ENCODE peak calls at places on chromosomes 3 and 15, in seven cellular contexts. I, W, S, C, T, G and X are unnamed samples. For H3K27me3, the result is how much of the 10 kb centered on the place peaks cover.

GRCh38 chr15:77654975-77655374 is 22.3 kb upstream of the LINGO1 start:
- DNase-seq in I (no peak), W (no peak), S (no peak), C (peak), T (no peak), G (no peak), X (no peak)

GRCh38 chr3:75951941-75952340 is 166.6 kb upstream of the ZNF717 start:
- DNase-seq in I (no peak), W (no peak), S (no peak), C (no peak), T (no peak), G (no peak), X (no peak)

GRCh38 chr3:77815467-77815866 is 775.6 kb downstream of the ROBO2 start:
- DNase-seq in I (no peak), W (no peak), S (no peak), C (peak), T (no peak), G (no peak), X (no peak)

GRCh38 chr3:126194713-126195305 is 14.4 kb upstream of the ALDH1L1 start:
- DNase-seq in I (peak), W (no peak), S (no peak), C (no peak), T (no peak), G (no peak), X (no peak)

GRCh38 chr3:98519351-98519750 is 3.4 kb downstream of the CLDND1 start:
- DNase-seq in I (no peak), W (no peak), S (no peak), C (no peak), T (no peak), G (no peak), X (no peak)

GRCh38 chr3:106068795-106069194 is 200.0 kb upstream of the CBLB start:
- DNase-seq in I (no peak), W (peak), S (no peak), C (no peak), T (no peak), G (no peak), X (no peak)

GRCh38 chr3:168884353-168884903 is 779.1 kb downstream of the MECOM start:
- DNase-seq in I (peak), W (no peak), S (no peak), C (no peak), T (peak), G (no peak), X (peak)

GRCh38 chr3:9352917-9353823 is 9.7 kb upstream of the THUMPD3 start:
- DNase-seq in I (peak), W (peak), S (peak), C (peak), T (peak), G (peak), X (peak)

GRCh38 chr3:172415323-172415722 is 32.9 kb downstream of the GHSR start:
- DNase-seq in I (no peak), W (no peak), S (no peak), C (no peak), T (no peak), G (no peak), X (no peak)

GRCh38 chr3:102354818-102355515 is 79.8 kb upstream of the ZPLD1 start:
- DNase-seq in I (peak), W (no peak), S (no peak), C (no peak), T (no peak), G (no peak), X (no peak)

GRCh38 chr15:69074011-69074842 is 59.7 kb downstream of the NOX5 start:
- DNase-seq in I (peak), W (no peak), S (peak), C (peak), T (peak), G (no peak), X (peak)

GRCh38 chr3:150264560-150264959 is 143.5 kb upstream of the TSC22D2 start:
- DNase-seq in I (no peak), W (no peak), S (no peak), C (no peak), T (no peak), G (no peak), X (no peak)

GRCh38 chr3:190325923-190326322 is 3.7 kb upstream of the CLDN1 start:
- DNase-seq in I (peak), W (no peak), S (no peak), C (no peak), T (no peak), G (no peak), X (no peak)

GRCh38 chr3:187695434-187695833 is 6.9 kb downstream of the RTP2 start:
- DNase-seq in I (no peak), W (no peak), S (no peak), C (no peak), T (no peak), G (no peak), X (no peak)

GRCh38 chr3:187698499-187699399 is 3.6 kb downstream of the RTP2 start:
- DNase-seq in I (no peak), W (no peak), S (no peak), C (no peak), T (no peak), G (no peak), X (no peak)

GRCh38 chr3:187694801-187695200 is 7.6 kb downstream of the RTP2 start:
- DNase-seq in I (no peak), W (no peak), S (no peak), C (no peak), T (no peak), G (no peak), X (no peak)

GRCh38 chr3:187693431-187693830 is 8.9 kb downstream of the RTP2 start:
- DNase-seq in I (no peak), W (no peak), S (no peak), C (no peak), T (no peak), G (no peak), X (no peak)

DNA sequence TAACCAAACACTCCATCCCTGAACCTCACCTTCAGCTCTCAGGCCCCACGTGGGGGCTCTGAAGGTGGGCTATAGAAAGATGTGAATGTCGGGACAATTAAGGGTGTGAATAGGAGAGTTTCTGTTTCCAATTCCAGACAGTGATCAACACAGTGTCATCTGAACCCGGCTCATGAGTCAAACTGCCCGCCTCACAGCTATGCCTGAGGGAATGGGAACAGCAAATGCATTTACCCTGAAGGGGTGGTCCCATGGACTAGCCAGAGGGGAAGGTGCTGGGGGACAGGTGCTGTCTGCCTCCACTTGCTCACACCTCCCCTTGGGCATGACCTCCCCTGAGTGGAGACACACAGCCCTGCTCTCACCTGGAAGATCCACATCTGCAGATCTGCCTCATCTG is 6.3 kb downstream of the RTP2 start:
- DNase-seq in I (no peak), W (no peak), S (no peak), C (no peak), T (no peak), G (no peak), X (no peak)
- H3K27me3 ChIP-seq in I (under half), W (under half), S (under half), C (under half), T (under half), G (under half), X (under half)

DNA sequence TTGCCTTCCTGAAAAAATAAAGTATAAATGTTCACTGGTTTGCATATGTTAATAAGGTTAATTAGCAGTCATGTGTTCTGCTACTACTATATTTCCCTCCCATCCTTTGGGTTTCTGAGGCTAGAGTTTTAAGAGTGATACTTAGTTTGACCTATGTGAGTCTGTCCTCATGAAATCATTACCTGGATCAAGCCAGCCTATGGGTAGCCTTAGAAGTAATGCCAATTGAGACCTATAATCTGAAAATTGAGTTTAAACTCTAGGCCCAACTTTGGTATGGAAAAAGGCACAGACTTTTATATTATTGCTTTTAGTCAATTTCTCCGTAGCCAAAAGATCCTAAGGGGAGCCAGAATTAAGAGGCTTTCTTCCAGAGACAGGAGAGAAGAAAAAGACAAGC is 18.4 kb upstream of the SOX2 start:
- DNase-seq in I (no peak), W (no peak), S (no peak), C (no peak), T (no peak), G (no peak), X (no peak)
- H3K27me3 ChIP-seq in I (under half), W (under half), S (under half), C (under half), T (under half), G (under half), X (under half)

DNA sequence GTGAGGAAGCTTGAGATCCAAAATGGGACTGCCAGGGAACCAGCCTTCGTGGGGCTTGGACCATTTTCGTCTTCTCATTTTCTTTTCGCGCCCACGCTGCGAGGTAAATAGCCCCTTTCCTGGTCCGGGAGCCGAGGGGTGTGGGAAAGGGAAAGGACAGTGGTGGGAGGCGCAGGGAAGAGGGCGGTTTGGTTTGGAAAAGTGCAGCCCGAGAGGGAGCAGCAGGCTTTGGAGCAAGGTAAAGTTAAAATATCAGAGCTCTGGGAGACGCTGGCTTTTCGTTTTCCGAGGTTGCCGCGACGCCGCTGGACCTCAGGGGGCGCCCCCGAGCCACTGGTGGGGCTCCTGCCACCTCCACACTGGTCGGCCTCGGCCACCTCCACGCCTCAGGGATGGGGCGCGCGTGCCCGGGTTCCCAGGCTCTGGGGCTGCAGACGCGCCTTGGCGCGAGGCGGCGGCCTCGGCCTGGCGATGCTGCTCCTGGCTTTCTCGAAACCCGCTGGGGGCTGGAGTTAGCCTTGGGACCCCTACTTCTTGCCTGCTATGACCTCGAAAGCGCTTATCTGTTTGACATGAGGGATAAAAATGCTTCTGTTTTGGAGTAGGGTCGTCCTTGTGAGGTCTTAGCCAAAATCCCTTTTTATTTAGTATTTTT is 3.2 kb downstream of the PTPRG start:
- DNase-seq in I (no peak), W (no peak), S (peak), C (peak), T (peak), G (no peak), X (peak)
- H3K27me3 ChIP-seq in I (under half), W (under half), S (under half), C (under half), T (under half), G (under half), X (under half)

DNA sequence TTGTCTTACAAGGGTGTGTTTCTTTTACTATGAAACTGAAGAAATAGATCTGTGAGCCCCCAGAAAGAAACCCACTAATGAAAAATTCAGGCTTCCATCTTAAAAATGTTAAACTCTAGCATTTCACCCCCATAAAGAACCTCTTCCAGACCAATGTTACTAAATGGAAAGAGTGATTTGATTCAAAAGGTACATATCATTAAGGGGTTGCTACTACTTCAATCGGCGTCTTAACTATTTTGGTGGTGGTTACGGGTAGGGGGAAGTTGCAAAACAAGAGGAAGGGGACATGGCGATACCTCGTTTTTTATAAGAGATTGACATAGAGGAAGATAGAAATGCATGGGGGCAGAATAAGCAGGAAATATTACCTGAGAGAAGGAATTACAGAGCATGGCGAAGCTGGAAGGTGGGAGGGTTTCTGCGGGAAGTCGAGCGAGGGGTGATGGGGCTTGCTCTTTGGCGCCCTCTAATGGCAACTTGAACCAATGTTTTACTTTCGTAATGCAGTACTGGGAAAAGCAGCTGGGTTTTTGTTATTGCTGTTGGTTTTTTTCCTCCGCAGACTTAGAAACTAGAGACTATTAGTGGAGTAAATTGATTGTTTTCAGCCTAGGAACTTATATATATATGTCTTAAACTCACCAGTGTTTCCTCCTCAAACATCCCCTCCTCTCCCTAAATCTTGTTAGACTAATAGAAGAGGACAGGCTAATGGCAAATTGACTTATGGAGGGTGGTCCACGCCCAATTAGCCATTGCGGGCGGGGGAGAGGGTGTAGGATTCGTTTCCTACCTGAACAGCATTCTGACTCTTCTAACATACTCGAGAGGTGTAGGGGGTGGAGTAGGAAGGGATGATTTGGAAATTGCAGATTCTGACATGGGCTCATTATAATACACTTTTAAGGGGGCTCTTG is 11.3 kb upstream of the SOX2 start:
- DNase-seq in I (peak), W (peak), S (no peak), C (peak), T (peak), G (peak), X (peak)
- H3K27me3 ChIP-seq in I (under half), W (half or more), S (half or more), C (half or more), T (under half), G (under half), X (under half)

GRCh38 chr15:91099616-91100560 is at the start of gene SV2B:
- DNase-seq in I (peak), W (peak), S (no peak), C (peak), T (peak), G (no peak), X (peak)

GRCh38 chr15:91101356-91101920 is 1.4 kb downstream of the SV2B start:
- DNase-seq in I (no peak), W (no peak), S (no peak), C (no peak), T (no peak), G (no peak), X (no peak)

GRCh38 chr15:91100561-91101355 is 701 bp downstream of the SV2B start:
- DNase-seq in I (no peak), W (no peak), S (no peak), C (no peak), T (no peak), G (no peak), X (no peak)

GRCh38 chr15:91104111-91104510 is 4.1 kb downstream of the SV2B start:
- DNase-seq in I (no peak), W (no peak), S (no peak), C (no peak), T (no peak), G (no peak), X (no peak)

GRCh38 chr15:91102546-91103330 is 2.7 kb downstream of the SV2B start:
- DNase-seq in I (no peak), W (no peak), S (no peak), C (no peak), T (no peak), G (no peak), X (no peak)
- H3K27me3 ChIP-seq in I (under half), W (under half), S (half or more), C (half or more), T (under half), G (under half), X (under half)

DNA sequence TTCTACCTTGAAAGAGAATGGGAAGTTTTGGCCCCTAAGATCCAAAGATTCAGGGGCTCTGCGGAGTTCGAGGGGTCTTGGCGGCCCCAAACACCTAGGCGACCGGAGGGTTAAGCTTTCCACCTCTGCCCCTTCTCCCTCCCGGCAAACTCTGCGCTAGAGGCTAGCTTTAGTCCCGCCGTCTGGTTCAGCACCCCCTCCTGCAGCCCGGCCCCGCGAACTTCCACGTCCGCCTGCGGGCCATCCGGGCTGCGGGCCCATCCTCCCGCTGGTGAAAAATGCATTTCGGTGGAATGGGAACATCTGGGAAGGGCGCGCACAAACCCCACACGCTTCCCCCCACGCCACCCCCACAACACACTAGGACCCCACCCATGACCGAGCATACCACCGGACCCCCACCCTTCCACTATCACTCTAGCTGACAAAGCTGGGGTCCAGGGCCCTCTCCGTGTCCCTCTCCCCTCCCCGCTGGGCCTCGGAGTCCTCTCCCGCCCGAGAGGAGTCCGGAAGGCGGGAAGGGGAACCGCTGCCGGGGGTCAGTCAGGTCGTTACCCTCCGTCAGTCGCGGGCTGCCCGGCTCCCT is 1.0 kb downstream of the SHOX2 start:
- DNase-seq in I (peak), W (peak), S (no peak), C (peak), T (no peak), G (no peak), X (no peak)
- H3K27me3 ChIP-seq in I (under half), W (half or more), S (half or more), C (half or more), T (under half), G (half or more), X (half or more)

GRCh38 chr15:88863412-88863811 is 31.9 kb downstream of the HAPLN3 start:
- DNase-seq in I (no peak), W (no peak), S (no peak), C (no peak), T (no peak), G (no peak), X (no peak)
- H3K27me3 ChIP-seq in I (under half), W (under half), S (under half), C (under half), T (under half), G (under half), X (under half)